ENCODE peak calls at places on chromosomes 5 and 9, in nine cellular contexts. I is sigmoid colon; W is ascending aorta; N is mesendoderm; Z is dorsolateral prefrontal cortex; H is coronary artery; U is colonic mucosa; E is CD4-positive, alpha-beta memory T cell; Q is A549. P is an unnamed sample.

GRCh38 chr5:173709761-173710160 is 93.3 kb upstream of the BOD1 start:
- DNase-seq in I (no peak), W (no peak), N (no peak), Z (no peak), H (no peak), U (no peak), E (no peak), Q (no peak), P (no peak)

GRCh38 chr5:1016476-1016875 is 7.9 kb downstream of the NKD2 start:
- DNase-seq in I (peak), W (no peak), N (no peak), Z (no peak), H (no peak), U (no peak), E (no peak), Q (no peak), P (no peak)

GRCh38 chr9:96875460-96876142 is 21.3 kb upstream of the ZNF782 start:
- DNase-seq in I (no peak), W (no peak), N (peak), Z (peak), H (no peak), U (peak), E (peak), Q (peak), P (no peak)

GRCh38 chr5:142805339-142805738 is 35.2 kb downstream of the ARHGAP26 start:
- DNase-seq in I (no peak), W (no peak), N (no peak), Z (no peak), H (no peak), U (no peak), E (no peak), Q (no peak), P (no peak)

GRCh38 chr5:77232545-77232944 is 22.1 kb downstream of the PDE8B start:
- DNase-seq in I (no peak), W (no peak), N (no peak), Z (no peak), H (no peak), U (no peak), E (no peak), Q (no peak), P (no peak)

GRCh38 chr5:65120371-65120967 is 351.7 kb downstream of the CWC27 start:
- DNase-seq in I (no peak), W (no peak), N (no peak), Z (no peak), H (no peak), U (no peak), E (no peak), Q (no peak), P (no peak)

GRCh38 chr5:111641533-111642230 is 115.3 kb downstream of the NREP start:
- DNase-seq in I (no peak), W (no peak), N (no peak), Z (no peak), H (no peak), U (no peak), E (no peak), Q (no peak), P (no peak)

GRCh38 chr9:5042661-5043178 is 57.6 kb downstream of the JAK2 start:
- DNase-seq in I (no peak), W (no peak), N (no peak), Z (no peak), H (peak), U (no peak), E (no peak), Q (no peak), P (no peak)

GRCh38 chr5:83512051-83512745 is 40.7 kb downstream of the VCAN start:
- DNase-seq in I (no peak), W (no peak), N (no peak), Z (no peak), H (no peak), U (no peak), E (no peak), Q (no peak), P (no peak)

GRCh38 chr9:686381-686813 is 155.1 kb upstream of the DMRT1 start:
- DNase-seq in I (no peak), W (peak), N (no peak), Z (no peak), H (no peak), U (no peak), E (no peak), Q (no peak), P (no peak)

GRCh38 chr5:150658699-150659265 is 2.3 kb upstream of the MYOZ3 start:
- DNase-seq in I (peak), W (peak), N (no peak), Z (peak), H (peak), U (no peak), E (no peak), Q (no peak), P (no peak)

GRCh38 chr5:103505581-103506305 is 56.8 kb downstream of the NUDT12 start:
- DNase-seq in I (no peak), W (no peak), N (no peak), Z (no peak), H (no peak), U (no peak), E (no peak), Q (peak), P (no peak)

GRCh38 chr5:35672995-35673394 is 55.3 kb downstream of the SPEF2 start:
- DNase-seq in I (no peak), W (no peak), N (peak), Z (no peak), H (no peak), U (no peak), E (peak), Q (no peak), P (no peak)

GRCh38 chr5:181181650-181182565 is 23.1 kb downstream of the TRIM7 start:
- DNase-seq in I (peak), W (peak), N (peak), Z (no peak), H (no peak), U (peak), E (peak), Q (peak), P (peak)

GRCh38 chr5:14071433-14071832 is 71.7 kb upstream of the TRIO start:
- DNase-seq in I (no peak), W (no peak), N (no peak), Z (no peak), H (no peak), U (no peak), E (no peak), Q (no peak), P (no peak)

GRCh38 chr5:132050136-132050535 is 10.3 kb upstream of the IL3 start:
- DNase-seq in I (peak), W (peak), N (no peak), Z (peak), H (no peak), U (peak), E (no peak), Q (no peak), P (no peak)

GRCh38 chr9:94919376-94920098 is 193.0 kb downstream of the AOPEP start:
- DNase-seq in I (peak), W (peak), N (no peak), Z (no peak), H (peak), U (no peak), E (no peak), Q (peak), P (no peak)

GRCh38 chr5:101611039-101611438 is 685.0 kb downstream of the SLCO4C1 start:
- DNase-seq in I (no peak), W (no peak), N (no peak), Z (no peak), H (no peak), U (no peak), E (no peak), Q (no peak), P (no peak)

GRCh38 chr9:130713286-130713975 is 19.9 kb downstream of the EXOSC2 start:
- DNase-seq in I (peak), W (peak), N (peak), Z (peak), H (no peak), U (peak), E (no peak), Q (no peak), P (no peak)

GRCh38 chr5:181037365-181037861 is 2.7 kb upstream of the BTNL9 start:
- DNase-seq in I (no peak), W (no peak), N (peak), Z (no peak), H (no peak), U (no peak), E (no peak), Q (no peak), P (no peak)

GRCh38 chr9:123445116-123445515 is 89.1 kb downstream of the CRB2 start:
- DNase-seq in I (no peak), W (peak), N (no peak), Z (no peak), H (no peak), U (no peak), E (no peak), Q (no peak), P (no peak)

GRCh38 chr5:111984044-111984443 is 227.1 kb upstream of the NREP start:
- DNase-seq in I (no peak), W (no peak), N (no peak), Z (no peak), H (no peak), U (no peak), E (no peak), Q (peak), P (no peak)

GRCh38 chr5:67900515-67900914 is 315.0 kb upstream of the PIK3R1 start:
- DNase-seq in I (no peak), W (no peak), N (no peak), Z (no peak), H (no peak), U (no peak), E (no peak), Q (no peak), P (no peak)

GRCh38 chr5:151663617-151664322 is 22.9 kb downstream of the SPARC start:
- DNase-seq in I (no peak), W (no peak), N (no peak), Z (no peak), H (no peak), U (no peak), E (no peak), Q (no peak), P (no peak)
- H3K27ac ChIP-seq in I (peak), W (peak), N (no peak), Z (peak), H (peak), U (peak), E (no peak), Q (peak), P (no peak)

GRCh38 chr9:33163433-33164137 is 3.6 kb downstream of the B4GALT1 start:
- DNase-seq in I (no peak), W (no peak), N (no peak), Z (no peak), H (no peak), U (peak), E (no peak), Q (no peak), P (no peak)
- H3K4me3 ChIP-seq in I (no peak), W (peak), N (no peak), Z (no peak), H (peak), U (no peak), E (peak), Q (peak), P (peak)

DNA sequence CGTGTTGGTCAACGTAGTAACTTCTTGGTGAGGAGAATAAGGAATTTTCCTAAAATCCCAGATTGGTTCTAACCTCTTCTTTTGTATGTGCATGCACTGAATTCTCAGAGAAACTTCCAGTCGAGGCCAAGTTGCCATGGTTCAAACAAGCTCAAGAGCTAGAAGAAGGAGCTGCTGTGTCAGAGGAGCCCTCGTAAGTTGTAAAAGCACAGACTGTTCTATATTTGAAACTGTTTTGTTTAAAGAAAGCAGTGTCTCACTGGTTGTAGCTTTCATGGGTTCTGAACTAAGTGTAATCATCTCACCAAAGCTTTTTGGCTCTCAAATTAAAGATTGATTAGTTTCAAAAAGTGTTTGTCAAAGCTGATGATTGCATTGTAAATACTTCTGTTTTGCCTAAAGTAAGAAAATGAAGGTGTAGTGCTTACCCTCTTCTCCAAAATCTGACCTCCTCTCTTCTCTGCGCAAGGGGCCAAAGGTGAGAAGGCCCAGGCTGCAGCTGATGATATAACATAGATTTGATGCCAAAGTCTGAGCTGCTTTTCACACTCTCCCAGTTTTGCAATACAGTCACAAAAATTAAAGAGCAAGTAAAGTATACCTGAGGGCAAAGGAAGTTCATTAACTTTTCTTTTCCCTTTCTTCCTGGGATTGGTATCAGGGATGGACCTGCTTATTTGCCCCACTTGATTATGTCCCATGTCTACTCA is 210.8 kb downstream of the ADAMTSL1 start:
- DNase-seq in I (peak), W (no peak), N (no peak), Z (no peak), H (no peak), U (no peak), E (no peak), Q (no peak), P (no peak)
- H3K27ac ChIP-seq in I (peak), W (peak), N (no peak), Z (no peak), H (no peak), U (no peak), E (no peak), Q (no peak), P (no peak)

DNA sequence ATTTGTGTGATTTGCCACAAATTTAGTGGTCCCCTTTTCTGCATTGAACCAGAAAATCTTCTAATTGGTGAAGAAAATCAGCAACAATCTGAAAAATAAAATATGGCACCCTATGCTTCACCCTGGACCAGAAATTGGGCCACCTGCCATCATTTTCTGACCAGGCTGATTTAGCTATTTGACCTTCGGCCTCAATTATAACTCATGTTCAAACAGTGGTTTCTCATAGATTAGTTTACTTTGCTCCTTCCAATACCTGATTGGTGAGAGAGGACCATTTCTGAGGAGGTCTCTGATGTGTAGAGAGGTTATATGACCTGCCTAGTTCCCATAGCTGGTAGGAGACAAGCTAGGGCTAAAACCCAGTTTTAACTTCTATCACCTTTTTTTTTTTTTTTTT is 59.0 kb downstream of the PTTG1 start:
- DNase-seq in I (no peak), W (no peak), N (no peak), Z (no peak), H (no peak), U (peak), E (no peak), Q (no peak), P (no peak)
- H3K4me3 ChIP-seq in I (no peak), W (no peak), N (no peak), Z (no peak), H (no peak), U (no peak), E (no peak), Q (no peak), P (no peak)

GRCh38 chr9:136995772-136996308 is 528 bp downstream of the CLIC3 start:
- DNase-seq in I (no peak), W (no peak), N (no peak), Z (no peak), H (no peak), U (no peak), E (no peak), Q (no peak), P (no peak)
- H3K27ac ChIP-seq in I (no peak), W (peak), N (no peak), Z (no peak), H (peak), U (peak), E (peak), Q (peak), P (peak)

DNA sequence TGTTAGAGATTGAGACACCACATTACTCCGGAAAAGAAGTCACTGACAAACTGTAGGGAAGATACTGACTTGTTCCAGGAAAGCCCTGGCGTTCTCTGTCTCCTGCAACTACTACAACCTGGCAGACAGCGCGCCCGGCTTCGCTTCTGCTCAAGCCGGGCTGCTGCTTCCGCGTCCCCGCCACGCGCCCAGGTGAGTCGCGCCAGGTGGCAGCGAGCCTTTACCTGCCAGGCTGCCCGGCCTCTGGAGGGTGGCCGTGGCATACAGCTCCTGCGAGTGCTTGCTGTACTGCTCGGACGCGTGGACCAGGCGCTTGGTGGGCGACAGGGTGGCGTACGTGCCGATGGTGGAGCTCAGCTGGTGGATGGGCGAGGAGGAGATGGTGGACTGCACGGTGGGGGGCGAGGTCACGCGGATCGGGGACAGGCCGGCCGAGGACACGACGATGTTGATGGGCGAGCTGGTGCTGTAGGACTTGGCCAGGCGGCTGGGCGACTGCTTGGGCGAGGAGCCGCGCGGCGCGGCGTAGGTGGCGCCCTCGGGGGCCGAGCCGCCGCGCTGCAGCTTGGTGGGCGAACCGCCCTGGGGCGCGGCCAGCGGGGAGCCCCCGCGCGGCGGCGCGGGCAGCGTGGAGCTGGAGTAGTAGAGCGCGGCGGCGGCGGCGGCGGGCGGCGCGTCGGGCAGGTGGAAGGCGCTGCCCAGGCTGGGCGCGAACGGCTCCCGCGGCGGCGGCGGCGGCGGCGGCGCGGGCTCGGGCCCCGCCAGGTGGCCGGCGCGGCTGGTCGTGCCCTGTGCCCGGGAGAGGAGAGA is 519.6 kb downstream of the CTNND2 start:
- DNase-seq in I (peak), W (no peak), N (peak), Z (peak), H (no peak), U (peak), E (no peak), Q (no peak), P (no peak)
- H3K4me3 ChIP-seq in I (no peak), W (peak), N (no peak), Z (peak), H (peak), U (peak), E (no peak), Q (peak), P (no peak)

DNA sequence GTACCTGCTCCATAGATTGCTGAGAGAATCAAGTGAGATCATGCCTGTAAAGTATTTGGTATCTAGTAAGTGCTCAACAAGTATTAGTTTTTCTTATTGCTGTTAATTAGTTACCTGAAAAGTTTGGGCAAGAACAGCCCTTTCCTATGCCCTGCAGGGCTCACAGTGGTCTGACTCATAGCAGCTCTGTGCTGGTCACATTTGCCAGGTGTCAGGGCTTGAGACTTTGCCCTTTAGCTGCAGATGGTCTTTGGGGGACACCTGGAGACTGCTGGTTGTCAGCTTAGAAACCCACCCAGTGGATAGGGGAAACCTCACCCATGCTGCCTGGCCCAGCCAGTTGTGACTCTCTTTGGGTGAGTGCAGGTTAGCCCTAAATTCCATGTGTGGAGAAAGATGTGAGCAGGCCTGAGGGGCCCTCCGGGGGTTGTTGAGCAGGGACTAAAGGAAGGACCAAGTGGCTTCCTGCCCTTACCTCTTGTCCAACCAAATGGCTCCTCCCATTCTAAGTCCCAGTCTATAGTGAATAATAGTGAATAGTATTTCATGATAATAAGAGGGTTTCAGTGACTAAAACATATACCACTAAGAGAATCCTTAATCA is 9.0 kb downstream of the COL27A1 start:
- DNase-seq in I (no peak), W (no peak), N (no peak), Z (no peak), H (no peak), U (no peak), E (no peak), Q (no peak), P (no peak)
- H3K27ac ChIP-seq in I (peak), W (peak), N (no peak), Z (no peak), H (peak), U (no peak), E (no peak), Q (no peak), P (no peak)

P was measured in effector memory CD4-positive, alpha-beta T cell.